ENCODE peak calls at places on chromosomes 7 and 10, in seven cellular contexts. G is osteoblast, O is thyroid gland, F is GM12878, R is HCT116, U is spleen, J is ovary. E is an unnamed sample. For H3K4me1, the result is how much of the 10 kb centered on the place peaks cover.

GRCh38 chr10:91551856-91552255 is 81.0 kb downstream of the PPP1R3C start:
- DNase-seq in G (peak), O (peak), F (no peak), R (peak), U (no peak), J (peak), E (no peak)

GRCh38 chr7:540579-540978 is 20.9 kb upstream of the PDGFA start:
- DNase-seq in G (no peak), O (no peak), F (no peak), R (no peak), U (no peak), J (no peak), E (no peak)

GRCh38 chr10:5090551-5090950 is 3.7 kb upstream of the AKR1C3 start:
- DNase-seq in G (no peak), O (no peak), F (no peak), R (no peak), U (no peak), J (no peak), E (no peak)

GRCh38 chr10:68752711-68753110 is 31.7 kb downstream of the CCAR1 start:
- DNase-seq in G (no peak), O (no peak), F (no peak), R (no peak), U (no peak), J (no peak), E (no peak)

GRCh38 chr7:5143106-5143505 is 46.9 kb upstream of the WIPI2 start:
- DNase-seq in G (no peak), O (no peak), F (no peak), R (no peak), U (no peak), J (no peak), E (no peak)

GRCh38 chr7:122975341-122975740 is 20.2 kb downstream of the TAS2R16 start:
- DNase-seq in G (no peak), O (no peak), F (no peak), R (peak), U (no peak), J (no peak), E (no peak)

GRCh38 chr7:98202367-98203195 is 8.7 kb upstream of the BHLHA15 start:
- DNase-seq in G (peak), O (no peak), F (peak), R (no peak), U (peak), J (no peak), E (no peak)

GRCh38 chr7:112116894-112117293 is 89.3 kb downstream of the DOCK4 start:
- DNase-seq in G (no peak), O (no peak), F (no peak), R (no peak), U (no peak), J (no peak), E (no peak)

GRCh38 chr10:7818295-7819125 is at the start of gene TAF3:
- DNase-seq in G (peak), O (peak), F (peak), R (peak), U (peak), J (peak), E (peak)

GRCh38 chr7:108094933-108095710 is 35.0 kb downstream of the LAMB4 start:
- DNase-seq in G (peak), O (peak), F (no peak), R (no peak), U (no peak), J (no peak), E (no peak)

GRCh38 chr7:4700577-4701235 is 18.6 kb downstream of the FOXK1 start:
- DNase-seq in G (peak), O (no peak), F (no peak), R (no peak), U (no peak), J (no peak), E (no peak)

GRCh38 chr7:106069471-106070200 is 42.5 kb downstream of the SYPL1 start:
- DNase-seq in G (no peak), O (peak), F (no peak), R (no peak), U (no peak), J (no peak), E (no peak)

GRCh38 chr10:97810476-97810875 is 38.7 kb upstream of the SFRP5 start:
- DNase-seq in G (no peak), O (no peak), F (no peak), R (peak), U (no peak), J (no peak), E (no peak)

GRCh38 chr7:148650232-148650858 is 48.4 kb upstream of the CUL1 start:
- DNase-seq in G (no peak), O (no peak), F (no peak), R (no peak), U (no peak), J (no peak), E (no peak)

GRCh38 chr7:99975782-99976521 is at the start of gene AZGP1:
- DNase-seq in G (no peak), O (no peak), F (no peak), R (no peak), U (no peak), J (no peak), E (no peak)

GRCh38 chr10:71587941-71588573 is 131.5 kb downstream of the C10orf105 start:
- DNase-seq in G (no peak), O (no peak), F (no peak), R (no peak), U (no peak), J (no peak), E (no peak)

GRCh38 chr10:48525113-48525512 is 79.8 kb downstream of the ARHGAP22 start:
- DNase-seq in G (no peak), O (no peak), F (no peak), R (no peak), U (no peak), J (no peak), E (no peak)

GRCh38 chr10:127774771-127775559 is 38.0 kb downstream of the FOXI2 start:
- DNase-seq in G (no peak), O (no peak), F (no peak), R (no peak), U (no peak), J (no peak), E (no peak)

GRCh38 chr7:121831320-121831719 is 41.6 kb upstream of the PTPRZ1 start:
- DNase-seq in G (no peak), O (no peak), F (no peak), R (no peak), U (no peak), J (no peak), E (no peak)

GRCh38 chr10:129542589-129542988 is 75.5 kb downstream of the MGMT start:
- DNase-seq in G (no peak), O (no peak), F (no peak), R (no peak), U (no peak), J (no peak), E (no peak)

GRCh38 chr10:12194752-12195271 is 879 bp downstream of the NUDT5 start:
- DNase-seq in G (peak), O (peak), F (no peak), R (no peak), U (peak), J (peak), E (peak)

GRCh38 chr7:4819450-4820404 is 42.1 kb downstream of the PAPOLB start:
- DNase-seq in G (peak), O (no peak), F (no peak), R (no peak), U (peak), J (no peak), E (peak)

GRCh38 chr7:11716185-11716584 is 115.8 kb downstream of the THSD7A start:
- DNase-seq in G (no peak), O (peak), F (no peak), R (peak), U (no peak), J (peak), E (no peak)

GRCh38 chr7:100130608-100131453 is 4.1 kb downstream of the MBLAC1 start:
- DNase-seq in G (peak), O (peak), F (no peak), R (no peak), U (peak), J (peak), E (peak)

GRCh38 chr10:49404321-49404878 is 8.5 kb upstream of the DRGX start:
- DNase-seq in G (no peak), O (no peak), F (no peak), R (no peak), U (no peak), J (no peak), E (no peak)

GRCh38 chr7:123705217-123705901 is 43.4 kb downstream of the WASL start:
- DNase-seq in G (no peak), O (no peak), F (no peak), R (no peak), U (no peak), J (no peak), E (no peak)

GRCh38 chr10:35379226-35380137 is 43.2 kb downstream of the CCNY start:
- DNase-seq in G (peak), O (no peak), F (peak), R (no peak), U (peak), J (no peak), E (no peak)

GRCh38 chr10:124594240-124594639 is 132.6 kb downstream of the LHPP start:
- DNase-seq in G (peak), O (no peak), F (no peak), R (no peak), U (no peak), J (no peak), E (no peak)

GRCh38 chr7:111012152-111012551 is 78.8 kb upstream of the LRRN3 start:
- DNase-seq in G (no peak), O (no peak), F (no peak), R (no peak), U (no peak), J (no peak), E (no peak)

GRCh38 chr7:141072548-141073172 is 1.2 kb upstream of the TMEM178B start:
- DNase-seq in G (peak), O (peak), F (no peak), R (no peak), U (no peak), J (peak), E (peak)

GRCh38 chr10:93567277-93568104 is 1.0 kb downstream of the FFAR4 start:
- DNase-seq in G (no peak), O (no peak), F (no peak), R (no peak), U (no peak), J (no peak), E (no peak)

GRCh38 chr10:61397175-61397986 is 55.8 kb downstream of the TMEM26 start:
- DNase-seq in G (peak), O (no peak), F (no peak), R (no peak), U (no peak), J (no peak), E (no peak)

GRCh38 chr7:16028103-16028502 is 341.6 kb upstream of the MEOX2 start:
- DNase-seq in G (peak), O (no peak), F (no peak), R (no peak), U (no peak), J (no peak), E (no peak)

GRCh38 chr7:142595816-142596516 is 153.3 kb upstream of the PRSS1 start:
- DNase-seq in G (no peak), O (no peak), F (no peak), R (no peak), U (no peak), J (no peak), E (no peak)

GRCh38 chr7:55386541-55386940 is 21.4 kb downstream of the LANCL2 start:
- DNase-seq in G (no peak), O (no peak), F (no peak), R (no peak), U (no peak), J (no peak), E (no peak)

GRCh38 chr7:113199841-113200240 is 81.5 kb upstream of the SMIM30 start:
- DNase-seq in G (no peak), O (no peak), F (no peak), R (no peak), U (no peak), J (no peak), E (no peak)

DNA sequence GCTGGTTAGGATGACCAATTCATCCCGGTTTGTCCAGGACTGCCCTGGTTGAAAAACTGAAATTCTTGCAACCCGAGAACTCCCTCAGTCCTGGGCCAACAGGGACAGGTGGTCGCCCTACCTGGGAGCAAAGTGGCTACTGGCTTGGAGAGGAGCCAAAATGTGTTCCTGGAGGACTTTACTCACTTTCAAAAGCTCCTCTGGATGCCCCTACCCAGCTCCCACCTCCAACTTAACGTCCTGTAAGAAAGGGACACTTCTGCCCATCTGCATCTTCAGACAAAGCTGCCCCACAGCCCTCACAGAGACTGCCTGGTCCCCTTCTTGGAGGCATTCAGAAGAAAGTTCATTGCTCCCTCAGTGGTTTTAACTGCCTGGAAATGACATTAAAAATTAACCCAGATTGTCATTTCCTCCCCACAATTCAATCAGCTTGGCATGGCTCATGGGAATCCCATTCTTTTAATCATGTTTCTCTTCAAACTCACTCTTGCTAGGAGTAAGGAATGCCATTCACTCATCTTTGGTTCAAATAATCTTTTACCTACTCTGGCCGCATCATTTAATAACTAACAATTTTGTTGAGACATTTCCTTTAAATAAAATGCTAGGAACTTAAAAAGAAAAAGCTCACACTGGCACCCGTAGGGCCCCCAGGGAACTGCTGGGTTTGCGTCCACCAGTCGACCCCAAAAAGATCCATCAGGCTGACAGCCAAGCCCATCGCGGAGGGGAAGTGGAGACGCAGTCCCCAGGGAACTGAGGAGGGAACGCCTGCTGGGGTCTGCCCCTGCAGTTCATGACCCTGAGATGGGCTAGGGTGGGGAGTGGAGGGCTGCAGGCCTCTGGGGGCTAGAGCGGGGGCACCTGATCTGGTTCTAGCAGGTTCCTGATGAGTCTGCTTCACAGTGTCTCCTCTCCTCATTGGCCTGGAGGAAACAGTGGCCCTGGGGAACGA is 24.2 kb upstream of the HSPA12A start:
- DNase-seq in G (no peak), O (no peak), F (no peak), R (no peak), U (peak), J (no peak), E (no peak)
- H3K4me1 ChIP-seq in G (under half), O (under half), F (under half), R (under half), U (under half), J (under half), E (under half)

DNA sequence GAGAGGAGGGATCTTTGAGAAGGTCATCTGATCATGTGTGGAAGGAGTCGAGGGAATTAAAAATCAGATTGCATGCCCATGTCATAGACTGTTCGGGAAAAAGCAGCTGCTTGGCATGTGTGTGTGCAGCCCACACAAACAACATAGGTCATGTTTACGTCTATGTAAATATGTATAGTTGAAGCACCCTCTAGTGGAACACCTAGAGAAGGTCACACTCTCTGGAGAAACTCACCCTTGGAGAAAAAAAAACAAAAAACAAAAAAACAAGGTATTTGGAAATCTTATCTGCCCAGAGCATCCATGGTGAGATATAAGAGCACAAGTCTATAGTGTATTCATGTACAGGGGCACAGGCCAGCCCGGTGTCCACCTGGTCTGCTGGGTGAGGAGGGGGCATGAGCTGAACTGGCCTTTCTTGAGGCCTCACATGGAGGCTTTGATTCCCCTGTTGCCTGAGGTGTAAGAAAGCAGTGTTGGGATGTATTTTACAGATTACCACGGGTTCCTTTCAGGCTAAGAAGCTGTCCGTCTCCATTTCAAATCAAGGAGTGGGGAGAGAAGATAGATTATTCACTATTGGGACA is 98.0 kb downstream of the NPY start:
- DNase-seq in G (no peak), O (no peak), F (no peak), R (peak), U (no peak), J (no peak), E (no peak)
- TF ChIP-seq CTCF in G (peak), O (peak), F (peak), R (peak), U (no peak), J (no peak), E (peak)

DNA sequence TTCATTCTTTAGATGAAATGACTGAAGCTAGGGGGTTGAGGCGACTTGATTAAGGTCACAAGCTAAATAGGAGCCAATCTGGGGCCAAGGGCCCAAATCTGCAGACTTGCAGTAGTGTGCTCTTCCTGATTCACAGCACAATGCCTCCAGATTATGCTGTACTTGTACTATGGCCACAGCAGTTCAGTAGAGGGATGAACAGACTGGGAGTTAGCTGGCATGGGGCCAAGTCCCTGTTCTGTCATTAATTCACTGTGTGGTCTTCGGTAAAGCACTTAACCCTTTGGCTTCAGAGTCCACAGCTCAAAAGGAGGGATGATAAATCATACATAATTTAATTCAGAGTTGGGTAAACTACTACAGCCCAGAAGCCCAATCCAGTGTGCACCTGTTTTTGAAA is 196.8 kb downstream of the XPNPEP1 start:
- DNase-seq in G (no peak), O (no peak), F (no peak), R (no peak), U (no peak), J (no peak), E (no peak)
- H3K4me1 ChIP-seq in G (under half), O (under half), F (under half), R (under half), U (under half), J (under half), E (under half)

GRCh38 chr10:9211228-9211627 is 1156.7 kb downstream of the GATA3 start:
- DNase-seq in G (no peak), O (no peak), F (no peak), R (no peak), U (no peak), J (no peak), E (no peak)
- TF ChIP-seq CTCF in G (peak), O (no peak), F (no peak), R (no peak), U (no peak), J (no peak), E (peak)